ENCODE peak calls at places on chromosomes 11 and 22, in six cellular contexts. One of them, this sample, is unnamed.

GRCh38 chr11:100830295-100830694 is 143.2 kb downstream of the ARHGAP42 start:
- DNase-seq in CD8-positive, alpha-beta T cell: no peak
- DNase-seq in Right ventricle myocardium superior: no peak
- DNase-seq in fibroblast of pulmonary artery: no peak
- DNase-seq in RCC 7860: peak
- DNase-seq in GM19239: no peak
- DNase-seq in this sample: peak

GRCh38 chr11:19635332-19635731 is 77.3 kb upstream of the NAV2 start:
- DNase-seq in CD8-positive, alpha-beta T cell: no peak
- DNase-seq in Right ventricle myocardium superior: no peak
- DNase-seq in fibroblast of pulmonary artery: no peak
- DNase-seq in RCC 7860: no peak
- DNase-seq in GM19239: no peak
- DNase-seq in this sample: no peak

GRCh38 chr11:7004482-7004881 is 15.7 kb downstream of the ZNF214 start:
- DNase-seq in CD8-positive, alpha-beta T cell: no peak
- DNase-seq in Right ventricle myocardium superior: no peak
- DNase-seq in fibroblast of pulmonary artery: peak
- DNase-seq in RCC 7860: peak
- DNase-seq in GM19239: no peak
- DNase-seq in this sample: peak

GRCh38 chr11:13003726-13004493 is 5.2 kb upstream of the RASSF10 start:
- DNase-seq in CD8-positive, alpha-beta T cell: no peak
- DNase-seq in Right ventricle myocardium superior: no peak
- DNase-seq in fibroblast of pulmonary artery: no peak
- DNase-seq in RCC 7860: no peak
- DNase-seq in GM19239: no peak
- DNase-seq in this sample: no peak

GRCh38 chr11:41947392-41947791 is 487.9 kb upstream of the LRRC4C start:
- DNase-seq in CD8-positive, alpha-beta T cell: no peak
- DNase-seq in Right ventricle myocardium superior: no peak
- DNase-seq in fibroblast of pulmonary artery: no peak
- DNase-seq in RCC 7860: no peak
- DNase-seq in GM19239: no peak
- DNase-seq in this sample: no peak

GRCh38 chr11:34356130-34356529 is 1.7 kb downstream of the ABTB2 start:
- DNase-seq in CD8-positive, alpha-beta T cell: no peak
- DNase-seq in Right ventricle myocardium superior: no peak
- DNase-seq in fibroblast of pulmonary artery: no peak
- DNase-seq in RCC 7860: no peak
- DNase-seq in GM19239: no peak
- DNase-seq in this sample: no peak

GRCh38 chr11:96303067-96303466 is 39.9 kb downstream of the MAML2 start:
- DNase-seq in CD8-positive, alpha-beta T cell: no peak
- DNase-seq in Right ventricle myocardium superior: no peak
- DNase-seq in fibroblast of pulmonary artery: peak
- DNase-seq in RCC 7860: peak
- DNase-seq in GM19239: no peak
- DNase-seq in this sample: peak

GRCh38 chr11:32148824-32149223 is 58.0 kb downstream of the RCN1 start:
- DNase-seq in CD8-positive, alpha-beta T cell: no peak
- DNase-seq in Right ventricle myocardium superior: no peak
- DNase-seq in fibroblast of pulmonary artery: peak
- DNase-seq in RCC 7860: peak
- DNase-seq in GM19239: no peak
- DNase-seq in this sample: peak

GRCh38 chr11:96287796-96288439 is 55.1 kb downstream of the MAML2 start:
- DNase-seq in CD8-positive, alpha-beta T cell: no peak
- DNase-seq in Right ventricle myocardium superior: no peak
- DNase-seq in fibroblast of pulmonary artery: peak
- DNase-seq in RCC 7860: peak
- DNase-seq in GM19239: no peak
- DNase-seq in this sample: peak

GRCh38 chr11:17343907-17344306 is 7.7 kb upstream of the NCR3LG1 start:
- DNase-seq in CD8-positive, alpha-beta T cell: no peak
- DNase-seq in Right ventricle myocardium superior: no peak
- DNase-seq in fibroblast of pulmonary artery: peak
- DNase-seq in RCC 7860: no peak
- DNase-seq in GM19239: no peak
- DNase-seq in this sample: peak

GRCh38 chr11:11789735-11790369 is 51.9 kb upstream of the USP47 start:
- DNase-seq in CD8-positive, alpha-beta T cell: no peak
- DNase-seq in Right ventricle myocardium superior: no peak
- DNase-seq in fibroblast of pulmonary artery: peak
- DNase-seq in RCC 7860: no peak
- DNase-seq in GM19239: no peak
- DNase-seq in this sample: peak

GRCh38 chr11:131600591-131600990 is 230.2 kb downstream of the NTM start:
- DNase-seq in CD8-positive, alpha-beta T cell: no peak
- DNase-seq in Right ventricle myocardium superior: no peak
- DNase-seq in fibroblast of pulmonary artery: no peak
- DNase-seq in RCC 7860: no peak
- DNase-seq in GM19239: no peak
- DNase-seq in this sample: no peak

GRCh38 chr22:20028855-20029549 is 8.1 kb downstream of the TANGO2 start:
- DNase-seq in CD8-positive, alpha-beta T cell: no peak
- DNase-seq in Right ventricle myocardium superior: no peak
- DNase-seq in fibroblast of pulmonary artery: no peak
- DNase-seq in RCC 7860: no peak
- DNase-seq in GM19239: no peak
- DNase-seq in this sample: no peak

GRCh38 chr22:50027639-50028537 is 15.3 kb upstream of the IL17REL start:
- DNase-seq in CD8-positive, alpha-beta T cell: peak
- DNase-seq in Right ventricle myocardium superior: peak
- DNase-seq in fibroblast of pulmonary artery: no peak
- DNase-seq in RCC 7860: peak
- DNase-seq in GM19239: no peak
- DNase-seq in this sample: no peak

GRCh38 chr11:1122356-1123002 is 35.3 kb upstream of the MUC5AC start:
- DNase-seq in CD8-positive, alpha-beta T cell: no peak
- DNase-seq in Right ventricle myocardium superior: peak
- DNase-seq in fibroblast of pulmonary artery: no peak
- DNase-seq in RCC 7860: no peak
- DNase-seq in GM19239: no peak
- DNase-seq in this sample: no peak

This sample was measured in cardiac fibroblast.